ENCODE peak calls at places on chromosomes 7 and 10, in four cellular contexts. H, Z, E and M are unnamed samples.

GRCh38 chr7:101017099-101017777 is 2.6 kb upstream of the MUC17 start:
- DNase-seq in H (peak), E (no peak), Z (peak), M (peak)

GRCh38 chr7:26912933-26913536 is 48.6 kb upstream of the SKAP2 start:
- DNase-seq in H (no peak), E (no peak), Z (peak), M (no peak)

GRCh38 chr7:596819-597182 is 77.2 kb upstream of the PDGFA start:
- DNase-seq in H (no peak), Z (no peak), E (no peak), M (no peak)

GRCh38 chr10:5089869-5090268 is 4.3 kb upstream of the AKR1C3 start:
- DNase-seq in E (no peak), Z (peak), H (no peak), M (no peak)

GRCh38 chr10:124671486-124672075 is 72.6 kb downstream of the FAM53B start:
- DNase-seq in Z (peak), H (no peak), E (no peak), M (peak)

GRCh38 chr7:16739863-16740622 is 13.5 kb upstream of the TSPAN13 start:
- DNase-seq in Z (peak), E (no peak), H (no peak), M (peak)

GRCh38 chr10:77949167-77949566 is 22.6 kb upstream of the DLG5 start:
- DNase-seq in Z (peak), E (no peak), H (no peak), M (peak)

GRCh38 chr10:42999385-43000020 is 77.4 kb upstream of the RET start:
- DNase-seq in E (peak), H (no peak), Z (no peak), M (no peak)

GRCh38 chr7:620052-620451 is 100.4 kb upstream of the PDGFA start:
- DNase-seq in E (no peak), Z (no peak), H (no peak), M (peak)

GRCh38 chr10:114252883-114253282 is 13.8 kb downstream of the VWA2 start:
- DNase-seq in Z (no peak), H (no peak), E (peak), M (no peak)

GRCh38 chr10:114632869-114633715 is 25.0 kb downstream of the ABLIM1 start:
- DNase-seq in Z (peak), E (peak), H (no peak), M (peak)

GRCh38 chr10:131220601-131221171 is 90.8 kb downstream of the TCERG1L start:
- DNase-seq in H (no peak), E (no peak), Z (no peak), M (no peak)

GRCh38 chr10:21989453-21990154 is 13.9 kb downstream of the DNAJC1 start:
- DNase-seq in E (no peak), Z (peak), H (peak), M (peak)

GRCh38 chr7:134331393-134331792 is 14.7 kb upstream of the SLC35B4 start:
- DNase-seq in E (no peak), Z (no peak), H (no peak), M (no peak)

GRCh38 chr7:104900525-104900924 is 113.5 kb upstream of the KMT2E start:
- DNase-seq in E (no peak), H (no peak), Z (no peak), M (no peak)

GRCh38 chr7:47513741-47514241 is 68.1 kb downstream of the TNS3 start:
- DNase-seq in H (no peak), Z (peak), E (peak), M (peak)
- H3K4me3 ChIP-seq in H (no peak), Z (peak), E (no peak), M (no peak)

DNA sequence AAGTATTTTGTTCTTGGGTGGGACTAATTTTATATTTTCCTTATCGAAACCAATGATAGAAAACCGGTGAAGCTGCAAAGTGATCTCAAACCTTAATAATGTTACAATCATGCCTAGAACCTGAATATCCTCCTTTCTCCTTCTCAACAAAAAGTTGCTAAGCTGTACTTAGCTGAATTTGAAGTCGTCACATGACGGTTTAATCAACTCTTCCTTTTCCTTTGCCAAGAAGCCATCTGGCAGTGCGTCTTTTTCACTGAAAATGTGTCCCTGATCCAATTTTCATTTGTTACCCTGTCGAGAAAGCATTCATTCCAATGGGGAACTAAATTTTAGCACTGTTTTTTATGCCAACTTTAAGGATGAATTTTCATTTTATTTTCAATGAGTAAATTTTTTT is 979.8 kb downstream of the DNAJB9 start:
- DNase-seq in Z (no peak), E (no peak), H (no peak), M (no peak)
- H3K4me3 ChIP-seq in Z (no peak), E (no peak), H (no peak), M (no peak)

GRCh38 chr10:97428572-97428981 is 2.6 kb downstream of the PGAM1 start:
- DNase-seq in E (no peak), H (no peak), Z (peak), M (peak)
- H3K4me3 ChIP-seq in E (no peak), H (no peak), Z (peak), M (peak)

GRCh38 chr10:102720775-102721301 is 6.4 kb downstream of the SFXN2 start:
- DNase-seq in E (no peak), H (no peak), Z (no peak), M (no peak)

GRCh38 chr10:102726274-102726673 is 11.8 kb downstream of the SFXN2 start:
- DNase-seq in H (no peak), Z (peak), E (no peak), M (peak)

GRCh38 chr10:102721954-102722353 is 7.5 kb downstream of the SFXN2 start:
- DNase-seq in Z (no peak), H (no peak), E (no peak), M (no peak)

GRCh38 chr10:102727037-102727818 is 12.8 kb downstream of the SFXN2 start:
- DNase-seq in H (no peak), Z (no peak), E (no peak), M (no peak)

GRCh38 chr10:102723989-102724388 is 9.6 kb downstream of the SFXN2 start:
- DNase-seq in Z (no peak), E (no peak), H (no peak), M (no peak)
- H3K4me3 ChIP-seq in Z (no peak), E (no peak), H (no peak), M (no peak)

GRCh38 chr10:27748586-27748985 is 3.0 kb upstream of the MKX start:
- DNase-seq in H (no peak), Z (no peak), E (no peak), M (no peak)
- H3K4me3 ChIP-seq in H (no peak), Z (no peak), E (no peak), M (no peak)

GRCh38 chr10:107165007-107165406 is 501 bp upstream of the SORCS1 start:
- DNase-seq in Z (no peak), H (no peak), E (no peak), M (no peak)
- H3K4me3 ChIP-seq in Z (no peak), H (peak), E (peak), M (no peak)

GRCh38 chr10:110221721-110222261 is 14.4 kb downstream of the MXI1 start:
- DNase-seq in E (peak), Z (peak), H (peak), M (peak)
- H3K4me3 ChIP-seq in E (peak), Z (peak), H (peak), M (peak)

GRCh38 chr10:100184426-100185219 is 1.2 kb downstream of the ERLIN1 start:
- DNase-seq in Z (peak), E (no peak), H (no peak), M (peak)

GRCh38 chr10:100185364-100186252 is at the start of gene ERLIN1:
- DNase-seq in H (peak), E (peak), Z (peak), M (peak)

GRCh38 chr10:100182908-100183307 is 2.9 kb downstream of the ERLIN1 start:
- DNase-seq in H (no peak), Z (no peak), E (no peak), M (no peak)

GRCh38 chr10:100183482-100183881 is 2.3 kb downstream of the ERLIN1 start:
- DNase-seq in E (no peak), Z (peak), H (no peak), M (no peak)

DNA sequence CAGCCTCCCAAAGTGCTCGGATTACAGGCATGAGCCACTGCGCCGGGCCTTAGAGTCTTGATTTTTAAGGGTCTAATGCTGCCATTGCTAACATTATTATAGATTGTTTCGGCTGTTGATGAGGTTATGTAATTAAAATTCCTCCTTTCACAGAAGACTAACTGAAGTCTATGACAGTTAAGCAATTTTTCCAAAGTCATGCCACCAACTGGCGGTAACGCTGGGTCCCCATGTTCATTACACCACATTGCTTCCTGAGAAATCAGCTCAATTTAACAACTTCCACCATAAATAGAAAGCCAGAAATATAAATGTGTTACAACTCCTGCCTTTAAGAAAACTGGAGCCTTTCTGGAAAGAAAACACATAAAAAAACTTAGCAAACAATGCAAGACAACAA is 3.5 kb downstream of the ERLIN1 start:
- DNase-seq in E (no peak), Z (no peak), H (no peak), M (no peak)
- H3K4me3 ChIP-seq in E (no peak), Z (no peak), H (no peak), M (no peak)

GRCh38 chr7:33108591-33108930 is 643 bp downstream of the RP9 start:
- DNase-seq in Z (peak), E (no peak), H (no peak), M (no peak)

GRCh38 chr7:33111614-33112013 is 2.4 kb upstream of the RP9 start:
- DNase-seq in E (no peak), Z (no peak), H (no peak), M (no peak)

GRCh38 chr7:33108931-33109757 is at the start of gene RP9:
- DNase-seq in H (peak), Z (peak), E (peak), M (peak)

GRCh38 chr7:33107136-33108066 is 1.8 kb downstream of the RP9 start:
- DNase-seq in E (no peak), Z (peak), H (peak), M (peak)

DNA sequence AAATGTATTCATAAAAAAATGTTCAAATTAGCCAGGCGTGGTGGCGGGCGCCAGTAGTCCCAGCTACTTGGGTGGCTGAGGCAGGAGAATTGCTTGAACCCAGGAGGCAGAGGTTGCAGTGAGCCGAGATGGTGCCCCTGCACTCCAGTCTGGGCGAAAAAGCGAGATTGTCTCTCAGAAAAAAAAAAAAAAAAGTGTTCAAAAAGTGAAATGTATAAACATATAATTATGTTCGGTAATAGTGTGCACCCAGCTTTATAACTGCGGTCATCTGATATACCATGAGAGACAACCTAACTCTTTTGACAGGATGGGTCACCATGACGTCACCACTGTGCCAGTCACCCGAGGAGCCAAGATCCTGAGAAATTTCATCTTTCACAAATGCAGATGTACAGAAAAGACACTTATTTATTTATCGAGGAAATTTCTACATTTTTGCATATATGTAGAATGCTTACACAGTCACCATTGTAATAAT is 594 bp upstream of the RP9 start:
- DNase-seq in Z (no peak), H (no peak), E (no peak), M (no peak)
- H3K4me3 ChIP-seq in Z (peak), H (peak), E (peak), M (peak)

GRCh38 chr10:776772-777171 is 87.3 kb upstream of the DIP2C start:
- DNase-seq in Z (no peak), E (no peak), H (peak), M (no peak)

GRCh38 chr10:775245-776075 is 86.0 kb upstream of the DIP2C start:
- DNase-seq in H (peak), Z (peak), E (peak), M (no peak)

GRCh38 chr10:773562-774161 is 84.2 kb upstream of the DIP2C start:
- DNase-seq in E (no peak), H (peak), Z (no peak), M (no peak)

GRCh38 chr10:774223-774622 is 84.8 kb upstream of the DIP2C start:
- DNase-seq in Z (no peak), E (no peak), H (peak), M (no peak)

DNA sequence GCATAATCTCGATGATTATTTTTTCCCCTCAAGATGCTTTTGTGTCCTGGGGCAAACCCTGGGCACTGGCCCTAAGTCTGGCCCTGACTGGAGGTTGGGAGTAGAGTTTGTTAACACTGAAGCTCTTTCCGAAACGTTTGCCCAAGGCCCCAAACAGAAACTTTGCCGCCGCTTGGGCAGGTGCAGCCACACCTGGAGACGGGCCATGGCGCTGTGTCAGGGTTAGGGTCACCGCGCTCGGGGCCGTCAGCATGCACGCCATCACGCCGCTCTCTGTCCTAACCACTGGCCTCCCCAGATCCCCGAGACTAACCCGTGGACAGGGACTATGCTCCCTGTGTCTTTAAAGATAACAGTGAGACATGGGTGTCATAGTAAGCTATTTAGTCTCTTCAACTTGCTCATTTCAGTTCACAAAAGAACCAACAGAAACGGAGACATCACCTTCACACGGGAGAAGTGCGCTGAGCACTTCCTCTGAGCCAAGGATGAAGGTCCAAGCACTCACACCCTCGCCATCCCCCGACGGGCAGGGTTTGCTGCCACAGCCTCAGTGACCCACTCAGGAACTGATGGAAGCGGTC is 85.3 kb upstream of the DIP2C start:
- DNase-seq in H (peak), E (no peak), Z (no peak), M (no peak)
- H3K4me3 ChIP-seq in H (no peak), E (no peak), Z (no peak), M (no peak)